ENCODE peak calls at places on chromosomes 12 and 14, in seven cellular contexts. One of them, this sample, is unnamed.
A peak's percentile ranks its signal among the peaks of the same experiment; 100 is the strongest.

GRCh38 chr12:64946132-64946829 is 121.8 kb downstream of the TBC1D30 start:
- DNase-seq in uterus: peak; percentile 15
- DNase-seq in progenitor cell of endocrine pancreas: no peak
- DNase-seq in astrocyte of the spinal cord: peak; percentile 75
- DNase-seq in epithelial cell of esophagus: no peak
- DNase-seq in CD8-positive, alpha-beta T cell: no peak
- DNase-seq in HFFc6: no peak
- DNase-seq in this sample: no peak

GRCh38 chr12:93776581-93777018 is 99.4 kb downstream of the CRADD start:
- DNase-seq in uterus: no peak
- DNase-seq in progenitor cell of endocrine pancreas: no peak
- DNase-seq in astrocyte of the spinal cord: peak; percentile 80
- DNase-seq in epithelial cell of esophagus: no peak
- DNase-seq in CD8-positive, alpha-beta T cell: no peak
- DNase-seq in HFFc6: peak; percentile 91
- DNase-seq in this sample: no peak

GRCh38 chr12:132686831-132687210 is 321 bp downstream of the POLE start:
- DNase-seq in uterus: no peak
- DNase-seq in progenitor cell of endocrine pancreas: no peak
- DNase-seq in astrocyte of the spinal cord: no peak
- DNase-seq in epithelial cell of esophagus: no peak
- DNase-seq in CD8-positive, alpha-beta T cell: no peak
- DNase-seq in HFFc6: no peak
- DNase-seq in this sample: no peak

GRCh38 chr14:20434701-20435453 is 1.1 kb downstream of the KLHL33 start:
- DNase-seq in uterus: peak; percentile 78
- DNase-seq in progenitor cell of endocrine pancreas: no peak
- DNase-seq in astrocyte of the spinal cord: peak; percentile 15
- DNase-seq in epithelial cell of esophagus: no peak
- DNase-seq in CD8-positive, alpha-beta T cell: no peak
- DNase-seq in HFFc6: no peak
- DNase-seq in this sample: no peak

GRCh38 chr14:64682173-64682710 is 22.0 kb upstream of the PLEKHG3 start:
- DNase-seq in uterus: peak; percentile 86
- DNase-seq in progenitor cell of endocrine pancreas: no peak
- DNase-seq in astrocyte of the spinal cord: peak; percentile 62
- DNase-seq in epithelial cell of esophagus: peak; percentile 83
- DNase-seq in CD8-positive, alpha-beta T cell: no peak
- DNase-seq in HFFc6: peak; percentile 27
- DNase-seq in this sample: no peak

GRCh38 chr14:20632448-20632830 is 9.1 kb downstream of the OR6S1 start:
- DNase-seq in uterus: no peak
- DNase-seq in progenitor cell of endocrine pancreas: no peak
- DNase-seq in astrocyte of the spinal cord: no peak
- DNase-seq in epithelial cell of esophagus: peak; percentile 27
- DNase-seq in CD8-positive, alpha-beta T cell: no peak
- DNase-seq in HFFc6: no peak
- DNase-seq in this sample: no peak

GRCh38 chr14:26963696-26964095 is 365.9 kb upstream of the NOVA1 start:
- DNase-seq in uterus: peak; percentile 37
- DNase-seq in progenitor cell of endocrine pancreas: no peak
- DNase-seq in astrocyte of the spinal cord: no peak
- DNase-seq in epithelial cell of esophagus: no peak
- DNase-seq in CD8-positive, alpha-beta T cell: no peak
- DNase-seq in HFFc6: no peak
- DNase-seq in this sample: no peak

GRCh38 chr12:92928431-92928961 is 599 bp downstream of the EEA1 start:
- DNase-seq in uterus: peak; percentile 44
- DNase-seq in progenitor cell of endocrine pancreas: no peak
- DNase-seq in astrocyte of the spinal cord: no peak
- DNase-seq in epithelial cell of esophagus: peak; percentile 47
- DNase-seq in CD8-positive, alpha-beta T cell: peak; percentile 61
- DNase-seq in HFFc6: no peak
- DNase-seq in this sample: peak; percentile 25

GRCh38 chr14:49966304-49966809 is 73.5 kb downstream of the ARF6 start:
- DNase-seq in uterus: no peak
- DNase-seq in progenitor cell of endocrine pancreas: peak; percentile 41
- DNase-seq in astrocyte of the spinal cord: no peak
- DNase-seq in epithelial cell of esophagus: peak; percentile 25
- DNase-seq in CD8-positive, alpha-beta T cell: no peak
- DNase-seq in HFFc6: no peak
- DNase-seq in this sample: no peak

GRCh38 chr12:1662761-1663439 is 28.0 kb upstream of the ADIPOR2 start:
- DNase-seq in uterus: no peak
- DNase-seq in progenitor cell of endocrine pancreas: peak; percentile 70
- DNase-seq in astrocyte of the spinal cord: peak; percentile 18
- DNase-seq in epithelial cell of esophagus: peak; percentile 74
- DNase-seq in CD8-positive, alpha-beta T cell: no peak
- DNase-seq in HFFc6: no peak
- DNase-seq in this sample: no peak

GRCh38 chr14:94773017-94773681 is 3.2 kb upstream of the GSC start:
- DNase-seq in uterus: no peak
- DNase-seq in progenitor cell of endocrine pancreas: no peak
- DNase-seq in astrocyte of the spinal cord: no peak
- DNase-seq in epithelial cell of esophagus: no peak
- DNase-seq in CD8-positive, alpha-beta T cell: no peak
- DNase-seq in HFFc6: no peak
- DNase-seq in this sample: no peak

GRCh38 chr12:24424889-24425600 is 475.6 kb upstream of the SOX5 start:
- DNase-seq in uterus: no peak
- DNase-seq in progenitor cell of endocrine pancreas: no peak
- DNase-seq in astrocyte of the spinal cord: no peak
- DNase-seq in epithelial cell of esophagus: no peak
- DNase-seq in CD8-positive, alpha-beta T cell: no peak
- DNase-seq in HFFc6: no peak
- DNase-seq in this sample: no peak

GRCh38 chr14:90060965-90061848 is 587 bp upstream of the KCNK13 start:
- DNase-seq in uterus: no peak
- DNase-seq in progenitor cell of endocrine pancreas: no peak
- DNase-seq in astrocyte of the spinal cord: no peak
- DNase-seq in epithelial cell of esophagus: no peak
- DNase-seq in CD8-positive, alpha-beta T cell: no peak
- DNase-seq in HFFc6: no peak
- DNase-seq in this sample: no peak

GRCh38 chr14:90062852-90063539 is 1.2 kb downstream of the KCNK13 start:
- DNase-seq in uterus: no peak
- DNase-seq in progenitor cell of endocrine pancreas: no peak
- DNase-seq in astrocyte of the spinal cord: no peak
- DNase-seq in epithelial cell of esophagus: no peak
- DNase-seq in CD8-positive, alpha-beta T cell: no peak
- DNase-seq in HFFc6: no peak
- DNase-seq in this sample: no peak

GRCh38 chr14:90058876-90059458 is 2.8 kb upstream of the KCNK13 start:
- DNase-seq in uterus: no peak
- DNase-seq in progenitor cell of endocrine pancreas: no peak
- DNase-seq in astrocyte of the spinal cord: no peak
- DNase-seq in epithelial cell of esophagus: no peak
- DNase-seq in CD8-positive, alpha-beta T cell: no peak
- DNase-seq in HFFc6: no peak
- DNase-seq in this sample: no peak

GRCh38 chr14:90061849-90062794 is at the start of gene KCNK13:
- DNase-seq in uterus: no peak
- DNase-seq in progenitor cell of endocrine pancreas: no peak
- DNase-seq in astrocyte of the spinal cord: no peak
- DNase-seq in epithelial cell of esophagus: peak; percentile 52
- DNase-seq in CD8-positive, alpha-beta T cell: no peak
- DNase-seq in HFFc6: no peak
- DNase-seq in this sample: no peak

DNA sequence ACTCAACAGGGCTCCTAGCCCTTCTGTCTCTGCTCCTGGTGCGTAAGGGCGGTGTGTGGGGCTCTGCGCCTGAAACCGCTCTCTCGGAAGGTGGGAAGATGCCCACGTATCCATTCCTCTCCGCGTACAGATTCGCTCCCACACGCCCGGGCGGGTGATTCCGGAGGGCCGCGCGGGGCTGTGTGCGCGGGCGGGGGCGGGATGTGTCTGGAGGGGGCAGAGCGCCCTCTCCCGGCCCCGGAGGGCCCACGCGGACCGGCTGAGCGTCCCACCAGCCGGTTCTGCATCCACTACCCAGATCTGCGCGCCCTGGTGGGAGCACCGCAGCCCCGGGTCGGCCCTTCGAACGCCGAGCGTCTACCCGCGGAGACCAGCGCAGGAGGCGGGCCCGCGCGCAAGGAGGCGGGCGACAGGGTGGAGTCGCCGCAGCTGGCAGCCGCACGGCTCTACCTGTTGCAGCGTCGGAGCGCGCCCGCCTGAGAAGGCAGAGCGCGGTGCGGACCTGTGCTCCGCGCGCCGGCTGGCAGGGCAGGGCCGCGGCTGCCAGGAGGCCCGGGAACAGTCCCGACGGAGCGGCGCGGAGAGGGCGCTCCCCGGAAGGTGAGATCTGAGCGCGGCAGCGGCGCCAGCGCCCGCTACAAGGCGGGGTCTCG is 1.4 kb upstream of the KCNK13 start:
- DNase-seq in uterus: no peak
- DNase-seq in progenitor cell of endocrine pancreas: peak; percentile 52
- DNase-seq in astrocyte of the spinal cord: peak; percentile 48
- DNase-seq in epithelial cell of esophagus: peak; percentile 75
- DNase-seq in CD8-positive, alpha-beta T cell: no peak
- DNase-seq in HFFc6: no peak
- DNase-seq in this sample: no peak
- TF ChIP-seq CTCF in uterus: no peak
- TF ChIP-seq CTCF in progenitor cell of endocrine pancreas: peak; percentile 64
- TF ChIP-seq CTCF in astrocyte of the spinal cord: peak; percentile 60
- TF ChIP-seq CTCF in epithelial cell of esophagus: no peak
- TF ChIP-seq CTCF in CD8-positive, alpha-beta T cell: peak; percentile 20
- TF ChIP-seq CTCF in HFFc6: peak; percentile 66
- TF ChIP-seq CTCF in this sample: no peak

DNA sequence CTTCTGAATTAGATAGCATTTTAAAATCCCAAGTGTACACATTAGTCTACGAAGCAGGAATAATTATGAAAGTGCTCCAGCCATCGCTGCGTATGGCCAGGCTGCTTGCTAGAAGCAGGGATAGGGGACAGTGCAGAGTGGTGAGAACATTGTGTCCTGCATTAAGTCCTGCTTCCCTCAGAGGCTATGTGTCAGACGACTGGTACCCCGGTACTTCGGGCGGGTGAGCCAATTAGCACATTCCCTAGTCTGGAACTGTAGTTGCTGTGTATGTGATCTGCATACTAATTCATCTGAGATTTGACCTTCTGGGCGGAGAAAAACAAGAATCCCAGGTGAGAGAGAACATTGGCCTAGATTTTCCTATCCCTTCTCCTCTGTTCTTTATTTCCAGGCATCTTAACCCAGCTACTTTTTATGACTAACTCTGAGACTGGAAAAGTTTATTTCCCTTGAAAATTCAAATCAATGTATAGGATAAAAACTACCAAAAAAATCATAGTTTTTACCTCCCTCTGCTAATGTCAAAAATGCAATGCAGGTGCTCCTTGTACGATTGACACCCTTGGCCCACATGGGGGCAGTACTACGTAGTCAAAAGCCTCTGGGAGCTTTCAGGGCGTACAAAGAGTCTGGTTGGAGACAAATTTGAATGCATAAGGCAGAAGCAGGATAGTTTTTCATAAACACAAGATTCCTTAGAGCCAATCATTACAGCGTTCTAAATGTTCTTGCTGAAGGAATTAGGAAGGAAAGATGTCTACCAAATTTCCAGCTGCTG is 764.3 kb downstream of the NOVA1 start:
- DNase-seq in uterus: peak; percentile 15
- DNase-seq in progenitor cell of endocrine pancreas: peak; percentile 31
- DNase-seq in astrocyte of the spinal cord: peak; percentile 29
- DNase-seq in epithelial cell of esophagus: peak; percentile 67
- DNase-seq in CD8-positive, alpha-beta T cell: no peak
- DNase-seq in HFFc6: no peak
- DNase-seq in this sample: no peak
- TF ChIP-seq CTCF in uterus: no peak
- TF ChIP-seq CTCF in progenitor cell of endocrine pancreas: peak; percentile 80
- TF ChIP-seq CTCF in astrocyte of the spinal cord: peak; percentile 55
- TF ChIP-seq CTCF in epithelial cell of esophagus: peak; percentile 67
- TF ChIP-seq CTCF in CD8-positive, alpha-beta T cell: no peak
- TF ChIP-seq CTCF in HFFc6: no peak
- TF ChIP-seq CTCF in this sample: no peak

DNA sequence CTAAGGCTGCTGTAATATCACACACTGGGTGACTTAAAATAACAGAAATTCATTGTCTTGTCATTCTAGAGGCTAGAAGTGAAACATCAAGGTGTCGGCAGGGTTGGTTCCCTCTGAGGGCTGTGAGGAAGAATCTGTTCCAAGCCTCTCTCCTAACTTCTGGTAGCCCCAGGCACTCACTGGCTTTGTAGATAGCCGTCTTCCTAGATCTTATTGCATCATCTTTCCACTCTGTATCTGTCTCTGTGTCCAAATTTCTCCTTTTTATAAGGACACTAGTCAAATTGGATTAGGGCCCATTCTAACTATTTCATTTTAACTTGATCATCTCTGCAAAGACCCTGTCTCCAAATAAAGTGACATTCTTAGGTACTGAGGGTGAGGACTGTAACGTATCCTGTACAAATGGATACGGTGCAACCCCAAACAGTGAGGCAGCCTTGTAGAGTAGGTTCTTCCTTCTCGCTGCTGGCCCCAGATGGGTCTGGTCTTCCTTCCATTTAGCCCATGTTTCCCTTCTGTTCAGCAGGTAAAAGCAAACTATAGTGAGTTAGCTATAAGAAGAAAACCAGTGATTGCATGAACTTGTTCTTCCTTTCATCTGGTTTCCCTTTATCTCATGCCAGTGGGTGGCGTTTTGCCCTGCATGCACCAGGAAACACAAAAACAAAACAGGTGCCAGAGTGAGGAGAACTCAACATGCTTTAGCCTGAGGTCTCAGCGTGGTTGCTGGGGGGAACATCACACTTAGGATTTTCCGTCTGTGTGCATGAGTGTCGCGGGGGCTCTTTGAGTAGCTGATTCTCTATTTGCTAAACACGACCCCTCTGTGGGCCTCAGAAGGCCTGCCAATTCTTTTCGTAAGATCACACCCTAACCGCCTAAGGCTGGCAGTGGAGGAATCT is 19.5 kb downstream of the TTC9 start:
- DNase-seq in uterus: no peak
- DNase-seq in progenitor cell of endocrine pancreas: no peak
- DNase-seq in astrocyte of the spinal cord: no peak
- DNase-seq in epithelial cell of esophagus: peak; percentile 36
- DNase-seq in CD8-positive, alpha-beta T cell: peak; percentile 74
- DNase-seq in HFFc6: no peak
- DNase-seq in this sample: no peak
- TF ChIP-seq CTCF in uterus: no peak
- TF ChIP-seq CTCF in progenitor cell of endocrine pancreas: no peak
- TF ChIP-seq CTCF in astrocyte of the spinal cord: no peak
- TF ChIP-seq CTCF in epithelial cell of esophagus: peak; percentile 34
- TF ChIP-seq CTCF in CD8-positive, alpha-beta T cell: no peak
- TF ChIP-seq CTCF in HFFc6: no peak
- TF ChIP-seq CTCF in this sample: no peak

DNA sequence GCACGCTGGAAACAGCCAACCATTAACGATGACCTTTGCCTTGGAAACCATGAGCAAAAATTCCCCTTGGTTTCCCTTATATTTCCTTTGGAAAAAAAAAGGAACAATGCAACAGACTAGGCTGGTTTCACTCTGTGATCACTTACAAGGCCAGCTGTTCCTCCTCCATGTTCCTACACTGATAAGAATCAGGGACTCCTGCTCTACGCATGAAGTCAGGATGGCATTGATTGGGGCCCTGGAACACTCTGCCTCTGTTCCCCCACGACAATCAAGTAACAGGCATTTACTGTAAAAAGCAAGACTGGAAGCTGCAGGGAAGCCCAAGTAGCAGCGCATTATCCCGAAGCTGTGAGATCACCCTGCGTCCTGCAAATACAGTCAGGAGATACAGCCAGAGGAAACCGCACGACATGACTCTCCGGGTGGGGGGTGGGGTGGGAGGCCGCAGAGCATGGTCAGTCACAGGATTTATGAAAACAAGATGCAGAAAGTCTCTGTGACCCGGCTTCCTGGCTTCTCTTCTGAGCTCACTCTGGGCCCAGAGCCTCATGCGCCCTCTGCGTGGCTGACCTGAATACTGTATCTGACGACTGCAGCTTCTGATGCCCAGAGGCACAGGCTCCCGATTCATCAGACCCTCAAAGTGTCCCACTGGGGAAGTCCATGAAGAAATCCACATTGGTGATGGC is 31.1 kb downstream of the SSH1 start:
- DNase-seq in uterus: peak; percentile 57
- DNase-seq in progenitor cell of endocrine pancreas: no peak
- DNase-seq in astrocyte of the spinal cord: peak; percentile 99
- DNase-seq in epithelial cell of esophagus: no peak
- DNase-seq in CD8-positive, alpha-beta T cell: no peak
- DNase-seq in HFFc6: peak; percentile 90
- DNase-seq in this sample: no peak
- TF ChIP-seq CTCF in uterus: no peak
- TF ChIP-seq CTCF in progenitor cell of endocrine pancreas: no peak
- TF ChIP-seq CTCF in astrocyte of the spinal cord: peak; percentile 5
- TF ChIP-seq CTCF in epithelial cell of esophagus: no peak
- TF ChIP-seq CTCF in CD8-positive, alpha-beta T cell: no peak
- TF ChIP-seq CTCF in HFFc6: peak; percentile 26
- TF ChIP-seq CTCF in this sample: no peak

This sample was measured in omental fat pad.